ENCODE peak calls at places on chromosomes 7 and 10, in nine cellular contexts. X is COR-L47, T is BE2C, Y is T-helper 1 cell, U is T47D, B is substantia nigra, K is NCI-H774, Z is nephron progenitor cell, J is body of pancreas. A is an unnamed sample.

GRCh38 chr10:1153805-1154351 is 97.7 kb downstream of the WDR37 start:
- DNase-seq in X (no peak), U (no peak), T (no peak), J (no peak), K (no peak), Y (no peak), B (no peak), Z (no peak), A (no peak)

GRCh38 chr7:76260171-76260703 is 42.2 kb upstream of the HSPB1 start:
- DNase-seq in Y (peak; percentile 43), X (no peak), T (peak; percentile 96), U (no peak), J (no peak), Z (peak; percentile 95), K (peak; percentile 47), B (no peak), A (peak; percentile 29)

GRCh38 chr10:94276140-94276539 is 86.6 kb downstream of the NOC3L start:
- DNase-seq in Y (no peak), X (no peak), T (no peak), B (no peak), K (no peak), U (no peak), Z (no peak), J (no peak), A (no peak)

GRCh38 chr7:24668922-24669635 is 88.2 kb downstream of the GSDME start:
- DNase-seq in J (no peak), Z (no peak), Y (no peak), T (no peak), K (no peak), X (no peak), B (no peak), U (no peak), A (peak; percentile 70)

GRCh38 chr10:133142523-133143199 is 17.4 kb upstream of the KNDC1 start:
- DNase-seq in K (no peak), T (no peak), J (no peak), B (no peak), Z (peak; percentile 10), Y (no peak), X (no peak), U (no peak), A (no peak)

GRCh38 chr10:118116555-118117311 is 70.0 kb upstream of the RAB11FIP2 start:
- DNase-seq in Y (no peak), T (peak; percentile 13), X (no peak), U (no peak), Z (peak; percentile 33), B (no peak), J (no peak), K (no peak), A (no peak)

GRCh38 chr7:18352339-18353255 is 143.0 kb upstream of the HDAC9 start:
- DNase-seq in J (peak; percentile 41), Y (no peak), B (no peak), Z (peak; percentile 55), U (peak; percentile 37), K (peak; percentile 54), X (peak; percentile 51), T (peak; percentile 64), A (peak; percentile 77)

GRCh38 chr10:103983367-103983911 is 16.5 kb downstream of the SLK start:
- DNase-seq in B (no peak), Y (no peak), U (no peak), J (no peak), T (no peak), Z (no peak), K (no peak), X (no peak), A (no peak)

GRCh38 chr10:131834152-131834810 is 66.5 kb upstream of the PPP2R2D start:
- DNase-seq in U (no peak), Y (no peak), B (no peak), Z (no peak), X (no peak), K (no peak), J (no peak), T (no peak), A (no peak)

GRCh38 chr10:117663750-117664149 is 121.2 kb downstream of the EMX2 start:
- DNase-seq in Y (no peak), T (no peak), J (peak; percentile 17), Z (no peak), B (no peak), K (no peak), U (no peak), X (no peak), A (peak; percentile 67)

GRCh38 chr7:3283130-3283704 is 17.8 kb upstream of the SDK1 start:
- DNase-seq in Z (no peak), U (no peak), T (no peak), Y (no peak), J (no peak), K (no peak), X (no peak), B (no peak), A (no peak)

GRCh38 chr10:32960022-32960421 is 2.0 kb upstream of the ITGB1 start:
- DNase-seq in U (no peak), X (no peak), T (no peak), K (no peak), J (no peak), Z (no peak), B (no peak), Y (no peak), A (no peak)

GRCh38 chr10:102770108-102770482 is 26.3 kb downstream of the WBP1L start:
- DNase-seq in X (no peak), K (no peak), Z (no peak), T (no peak), Y (no peak), J (no peak), B (no peak), U (no peak), A (no peak)

GRCh38 chr7:101465576-101466196 is 103.0 kb downstream of the COL26A1 start:
- DNase-seq in Y (no peak), U (no peak), X (no peak), K (no peak), B (no peak), Z (no peak), T (no peak), J (no peak), A (no peak)

GRCh38 chr7:13017325-13017853 is 330.0 kb downstream of the ARL4A start:
- DNase-seq in K (no peak), Y (no peak), B (no peak), Z (no peak), J (no peak), T (no peak), X (no peak), U (no peak), A (peak; percentile 9)

GRCh38 chr10:74049995-74050394 is 52.1 kb downstream of the VCL start:
- DNase-seq in K (no peak), Y (no peak), X (no peak), J (no peak), B (no peak), Z (no peak), T (no peak), U (no peak), A (peak; percentile 44)

GRCh38 chr10:46247808-46248569 is 38.8 kb upstream of the ANTXRL start:
- DNase-seq in U (no peak), J (peak; percentile 45), B (no peak), X (no peak), T (peak; percentile 89), Y (no peak), Z (no peak), K (no peak), A (no peak)

GRCh38 chr10:7192831-7193348 is 217.9 kb downstream of the SFMBT2 start:
- DNase-seq in B (no peak), Y (no peak), T (no peak), X (no peak), U (no peak), Z (no peak), K (no peak), J (no peak), A (no peak)

GRCh38 chr10:5089869-5090268 is 4.3 kb upstream of the AKR1C3 start:
- DNase-seq in J (no peak), U (no peak), X (peak; percentile 0), T (peak; percentile 8), Y (no peak), K (peak; percentile 56), Z (no peak), B (no peak), A (peak; percentile 48)

GRCh38 chr7:137331378-137331777 is 12.2 kb downstream of the PTN start:
- DNase-seq in J (no peak), X (no peak), T (no peak), Y (no peak), U (no peak), K (no peak), Z (no peak), B (no peak), A (peak; percentile 26)

GRCh38 chr10:24912214-24912613 is 40.2 kb downstream of the PRTFDC1 start:
- DNase-seq in T (no peak), B (no peak), K (no peak), Z (no peak), J (no peak), U (no peak), X (no peak), Y (no peak), A (peak; percentile 53)

GRCh38 chr10:124717911-124718734 is 26.1 kb downstream of the FAM53B start:
- DNase-seq in K (no peak), T (no peak), B (no peak), Z (no peak), J (no peak), X (no peak), Y (peak; percentile 55), U (no peak), A (no peak)

GRCh38 chr7:93148135-93148534 is at the start of gene SAMD9L:
- DNase-seq in U (no peak), K (no peak), T (no peak), Z (no peak), X (no peak), B (no peak), J (no peak), Y (no peak), A (peak; percentile 35)

GRCh38 chr10:66809402-66809801 is 116.4 kb upstream of the LRRTM3 start:
- DNase-seq in J (no peak), U (no peak), T (no peak), Z (no peak), B (no peak), Y (no peak), X (no peak), K (no peak), A (no peak)

GRCh38 chr7:64541438-64542359 is 21.2 kb downstream of the ZNF680 start:
- DNase-seq in Y (no peak), B (no peak), K (no peak), T (no peak), U (no peak), X (no peak), Z (no peak), J (no peak), A (peak; percentile 85)

GRCh38 chr7:121303422-121304171 is 25.2 kb upstream of the WNT16 start:
- DNase-seq in U (no peak), K (no peak), B (no peak), J (no peak), X (no peak), T (no peak), Y (no peak), Z (no peak), A (no peak)

GRCh38 chr10:3813267-3813666 is 28.3 kb upstream of the KLF6 start:
- DNase-seq in Z (no peak), J (no peak), X (no peak), T (no peak), B (no peak), K (no peak), U (no peak), Y (no peak), A (no peak)

GRCh38 chr7:78510580-78511188 is 712.1 kb downstream of the PHTF2 start:
- DNase-seq in X (peak; percentile 34), Z (peak; percentile 48), B (no peak), U (peak; percentile 21), Y (no peak), K (no peak), T (peak; percentile 36), J (peak; percentile 55), A (peak; percentile 73)